ENCODE peak calls at places on chromosomes 5 and 9, in eight cellular contexts. H, G, K, Y, O, E, S and C are unnamed samples.

GRCh38 chr9:1871486-1872181 is 143.5 kb upstream of the SMARCA2 start:
- DNase-seq in Y (no peak), H (no peak), K (no peak), E (no peak), O (no peak), G (no peak), S (no peak), C (no peak)

GRCh38 chr9:128550770-128551651 is 1.4 kb upstream of the SPTAN1 start:
- DNase-seq in O (no peak), Y (peak; percentile 48), E (peak; percentile 12), K (peak; percentile 26), G (no peak), H (peak; percentile 24), S (no peak), C (no peak)

GRCh38 chr5:177327539-177328522 is 16.1 kb upstream of the MXD3 start:
- DNase-seq in H (peak; percentile 33), K (no peak), G (no peak), S (no peak), Y (no peak), O (no peak), E (peak; percentile 51), C (no peak)

GRCh38 chr5:124912653-124913328 is 166.4 kb upstream of the ZNF608 start:
- DNase-seq in E (no peak), O (no peak), K (peak; percentile 84), S (no peak), Y (peak; percentile 36), G (no peak), H (no peak), C (no peak)

GRCh38 chr5:34682926-34683623 is 26.9 kb downstream of the RAI14 start:
- DNase-seq in H (peak; percentile 52), Y (no peak), S (peak; percentile 87), K (no peak), O (no peak), E (peak; percentile 61), G (peak; percentile 56), C (no peak)

GRCh38 chr5:111461934-111462333 is 50.4 kb downstream of the STARD4 start:
- DNase-seq in G (no peak), O (no peak), Y (no peak), S (no peak), E (no peak), K (no peak), H (no peak), C (no peak)

GRCh38 chr9:130181645-130182044 is 9.4 kb downstream of the NCS1 start:
- DNase-seq in Y (no peak), O (no peak), G (peak; percentile 81), K (no peak), E (peak; percentile 75), H (no peak), S (no peak), C (peak; percentile 53)

GRCh38 chr9:27749838-27750237 is 176.6 kb upstream of the C9orf72 start:
- DNase-seq in H (no peak), O (no peak), G (no peak), E (no peak), K (no peak), Y (no peak), S (no peak), C (no peak)

GRCh38 chr5:126794157-126794828 is 17.4 kb downstream of the LMNB1 start:
- DNase-seq in H (no peak), Y (no peak), G (no peak), S (no peak), O (no peak), E (no peak), K (no peak), C (no peak)

GRCh38 chr5:43314724-43315123 is 1.5 kb upstream of the HMGCS1 start:
- DNase-seq in S (peak; percentile 86), G (no peak), Y (no peak), K (no peak), H (no peak), E (no peak), O (no peak), C (no peak)

GRCh38 chr9:137303031-137303892 is 1.2 kb upstream of the NRARP start:
- DNase-seq in G (no peak), O (no peak), E (peak; percentile 20), S (no peak), H (no peak), K (peak; percentile 64), Y (peak; percentile 23), C (no peak)

GRCh38 chr9:76107487-76107886 is 217.0 kb downstream of the PCSK5 start:
- DNase-seq in O (no peak), H (no peak), S (no peak), Y (peak; percentile 23), K (peak; percentile 51), G (no peak), E (peak; percentile 13), C (no peak)

GRCh38 chr9:137453643-137454081 is 5.5 kb downstream of the NSMF start:
- DNase-seq in H (peak; percentile 58), S (peak; percentile 57), O (peak; percentile 91), G (peak; percentile 85), Y (peak; percentile 70), E (peak; percentile 77), K (peak; percentile 67), C (peak; percentile 77)

GRCh38 chr5:65190328-65191053 is 291.2 kb downstream of the ADAMTS6 start:
- DNase-seq in Y (no peak), G (no peak), E (no peak), K (no peak), S (no peak), O (no peak), H (peak; percentile 99), C (no peak)

GRCh38 chr9:137772281-137772873 is 105.2 kb upstream of the CACNA1B start:
- DNase-seq in O (no peak), K (no peak), Y (no peak), S (peak; percentile 18), G (no peak), E (no peak), H (no peak), C (no peak)

GRCh38 chr5:140108093-140109049 is 5.5 kb upstream of the PURA start:
- DNase-seq in E (peak; percentile 21), Y (peak; percentile 22), H (no peak), O (no peak), S (no peak), G (peak; percentile 59), K (no peak), C (peak; percentile 31)
- TF ChIP-seq POLR2A in E (no peak), Y (no peak), H (no peak), O (no peak), S (no peak), G (no peak), K (no peak), C (no peak)

DNA sequence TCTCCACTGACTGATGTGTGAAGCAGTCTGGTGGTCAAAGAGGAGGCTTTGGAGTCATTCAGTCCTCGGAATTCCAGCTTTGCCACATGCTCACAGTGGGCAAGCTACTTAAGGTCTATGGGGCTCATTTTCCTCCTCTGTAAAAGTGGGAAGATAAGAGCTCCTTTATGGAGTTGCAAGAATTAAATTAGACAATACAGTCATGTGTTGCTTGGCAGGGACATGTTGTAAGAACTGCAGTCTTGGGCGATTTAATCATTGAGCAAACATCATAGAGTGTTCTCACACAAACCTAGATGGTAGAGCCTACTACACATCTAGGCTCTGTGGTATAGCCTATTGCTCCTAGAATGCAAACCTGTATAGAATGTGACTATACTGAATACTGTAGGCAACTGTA is 253.9 kb downstream of the SH3GL2 start:
- DNase-seq in G (no peak), H (no peak), E (no peak), O (no peak), Y (no peak), S (no peak), K (no peak), C (no peak)
- TF ChIP-seq POLR2A in G (no peak), H (no peak), E (no peak), O (no peak), Y (no peak), S (no peak), K (no peak), C (no peak)

DNA sequence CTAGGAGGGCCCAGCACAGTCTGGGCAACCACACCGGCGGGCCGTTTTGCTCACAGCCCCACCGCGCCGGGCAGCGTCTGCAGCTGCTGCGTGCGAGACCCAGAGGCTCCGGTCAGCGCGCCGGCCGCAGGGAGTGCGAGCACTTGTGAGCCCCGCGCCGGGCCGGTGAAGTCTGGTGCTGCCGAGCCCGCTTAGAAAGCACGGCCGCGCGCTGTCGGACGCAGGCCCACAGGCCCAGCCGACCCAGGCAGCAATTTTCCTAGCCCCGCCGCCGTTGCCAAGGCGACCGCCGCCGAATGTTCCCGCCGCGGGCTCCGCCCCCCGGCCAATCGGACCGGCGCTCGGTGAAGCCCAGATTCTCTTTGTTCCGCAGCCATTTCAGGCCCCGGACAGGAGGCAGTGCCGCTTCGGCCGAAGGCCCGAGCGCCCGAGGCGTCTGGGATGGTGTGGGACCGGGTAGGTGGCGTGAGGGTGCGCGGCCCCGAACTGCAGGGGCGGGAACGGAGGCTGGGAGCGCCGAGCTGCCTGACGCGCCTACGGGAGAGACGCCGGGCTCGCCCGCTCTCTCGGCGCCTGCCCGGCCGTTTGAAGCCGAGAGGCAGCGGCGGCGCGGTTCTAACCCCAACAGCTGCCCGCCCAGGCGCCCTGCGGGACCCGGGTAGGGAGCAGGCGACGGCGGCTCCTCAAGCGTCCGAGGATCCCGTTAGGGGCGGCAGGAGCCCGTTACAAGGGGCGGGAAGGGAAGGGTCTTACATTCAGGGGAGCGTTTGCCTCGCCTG is at the start of gene TNPO1:
- DNase-seq in Y (peak; percentile 95), E (peak; percentile 96), K (peak; percentile 87), S (peak; percentile 92), H (peak; percentile 90), G (peak; percentile 96), O (peak; percentile 65), C (peak; percentile 91)
- TF ChIP-seq POLR2A in Y (peak; percentile 85), E (peak; percentile 98), K (peak; percentile 76), S (peak; percentile 85), H (peak; percentile 98), G (peak; percentile 95), O (peak; percentile 84), C (peak; percentile 48)

DNA sequence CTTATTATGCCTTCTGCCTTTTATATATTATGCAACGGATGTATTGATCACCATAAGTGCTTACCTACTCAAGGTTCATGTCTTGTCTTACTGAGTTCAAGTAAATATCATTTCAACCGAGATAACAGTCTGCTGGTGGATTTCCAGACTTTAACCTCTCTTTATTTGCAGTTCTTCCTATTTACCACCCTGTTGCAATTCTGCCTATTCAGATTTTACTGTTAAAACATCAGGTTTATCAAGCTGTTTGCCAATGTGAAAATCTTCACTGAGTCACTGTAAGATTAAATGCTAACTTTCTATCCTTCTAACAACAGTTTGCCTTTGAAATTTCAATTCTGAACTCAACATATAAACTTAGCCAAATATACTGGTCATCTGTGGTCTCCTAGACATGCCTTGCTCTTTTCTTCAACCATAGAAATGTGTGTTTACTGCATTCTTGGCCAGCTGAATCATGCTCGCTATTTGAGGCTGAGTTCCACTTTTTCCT is 471.7 kb upstream of the RORB start:
- DNase-seq in E (no peak), O (no peak), K (no peak), G (no peak), S (peak; percentile 32), Y (no peak), H (no peak), C (no peak)
- TF ChIP-seq POLR2A in E (no peak), O (no peak), K (no peak), G (no peak), S (no peak), Y (no peak), H (no peak), C (no peak)